ENCODE peak calls at places on chromosomes 16 and 17, in six cellular contexts. X, R, C, W, D and Y are unnamed samples.

GRCh38 chr16:84970447-84971127 is 40.7 kb downstream of the ZDHHC7 start:
- DNase-seq in W (peak), C (peak), X (peak), R (peak), D (peak), Y (peak)

GRCh38 chr17:6569391-6570302 is 13.3 kb upstream of the PITPNM3 start:
- DNase-seq in W (no peak), X (no peak), C (no peak), R (no peak), D (no peak), Y (no peak)

GRCh38 chr17:77471984-77472836 is 331.4 kb downstream of the SEC14L1 start:
- DNase-seq in C (peak), R (no peak), W (peak), X (no peak), D (peak), Y (peak)

GRCh38 chr17:20008242-20009051 is 712 bp upstream of the SPECC1 start:
- DNase-seq in X (peak), W (peak), D (peak), R (no peak), C (no peak), Y (no peak)

GRCh38 chr16:49499018-49499785 is 125.6 kb downstream of the C16orf78 start:
- DNase-seq in W (no peak), D (no peak), C (no peak), R (no peak), X (no peak), Y (no peak)

GRCh38 chr16:1330260-1330914 is 3.1 kb upstream of the BAIAP3 start:
- DNase-seq in X (no peak), R (no peak), C (no peak), W (no peak), D (no peak), Y (no peak)

GRCh38 chr16:20883554-20884239 is 16.5 kb downstream of the DCUN1D3 start:
- DNase-seq in W (no peak), R (no peak), D (no peak), X (no peak), C (no peak), Y (no peak)

GRCh38 chr17:16991349-16992009 is 19.6 kb upstream of the TNFRSF13B start:
- DNase-seq in R (peak), X (peak), W (peak), C (peak), D (peak), Y (peak)

GRCh38 chr16:4010225-4011158 is 105.8 kb downstream of the ADCY9 start:
- DNase-seq in C (no peak), X (no peak), W (no peak), D (no peak), R (no peak), Y (no peak)

GRCh38 chr17:73343168-73343634 is 31.4 kb upstream of the CDC42EP4 start:
- DNase-seq in C (peak), W (peak), D (peak), X (peak), R (peak), Y (no peak)

GRCh38 chr17:65052585-65052984 is 4.0 kb downstream of the GNA13 start:
- DNase-seq in C (no peak), D (no peak), X (no peak), R (no peak), W (no peak), Y (no peak)

GRCh38 chr17:65051922-65052321 is 4.6 kb downstream of the GNA13 start:
- DNase-seq in D (no peak), W (no peak), C (no peak), R (no peak), X (no peak), Y (no peak)

GRCh38 chr17:65055280-65055707 is 1.2 kb downstream of the GNA13 start:
- DNase-seq in W (no peak), C (no peak), R (no peak), D (no peak), X (no peak), Y (no peak)

GRCh38 chr17:65054602-65055001 is 1.9 kb downstream of the GNA13 start:
- DNase-seq in X (no peak), D (no peak), R (no peak), W (peak), C (no peak), Y (no peak)

GRCh38 chr17:65053354-65053881 is 3.1 kb downstream of the GNA13 start:
- DNase-seq in R (no peak), C (no peak), W (no peak), X (no peak), D (no peak), Y (no peak)
- H3K4me3 ChIP-seq in R (no peak), C (no peak), W (no peak), X (no peak), D (no peak), Y (peak)

DNA sequence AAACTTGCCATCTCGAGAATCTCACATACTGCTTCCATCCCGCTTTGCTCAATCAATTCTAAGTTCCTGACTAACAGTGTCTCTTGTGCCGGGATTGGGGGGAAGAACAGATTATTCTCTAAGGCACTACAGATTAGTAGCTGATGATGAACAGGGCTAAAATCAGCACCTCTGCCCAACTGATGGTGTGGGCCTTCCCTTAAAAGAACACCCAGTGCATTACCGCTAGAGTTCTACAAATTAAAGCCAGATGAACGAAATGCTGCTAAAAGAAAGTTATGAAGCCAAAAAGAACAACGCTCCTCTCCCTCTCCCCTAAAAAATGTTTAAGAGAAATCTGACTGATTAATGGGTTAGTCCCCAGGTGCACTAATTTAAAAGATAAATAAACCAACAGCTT is 4.4 kb downstream of the CDC27 start:
- DNase-seq in X (no peak), C (peak), W (no peak), R (no peak), D (no peak), Y (no peak)
- H3K4me3 ChIP-seq in X (no peak), C (peak), W (no peak), R (no peak), D (no peak), Y (no peak)

DNA sequence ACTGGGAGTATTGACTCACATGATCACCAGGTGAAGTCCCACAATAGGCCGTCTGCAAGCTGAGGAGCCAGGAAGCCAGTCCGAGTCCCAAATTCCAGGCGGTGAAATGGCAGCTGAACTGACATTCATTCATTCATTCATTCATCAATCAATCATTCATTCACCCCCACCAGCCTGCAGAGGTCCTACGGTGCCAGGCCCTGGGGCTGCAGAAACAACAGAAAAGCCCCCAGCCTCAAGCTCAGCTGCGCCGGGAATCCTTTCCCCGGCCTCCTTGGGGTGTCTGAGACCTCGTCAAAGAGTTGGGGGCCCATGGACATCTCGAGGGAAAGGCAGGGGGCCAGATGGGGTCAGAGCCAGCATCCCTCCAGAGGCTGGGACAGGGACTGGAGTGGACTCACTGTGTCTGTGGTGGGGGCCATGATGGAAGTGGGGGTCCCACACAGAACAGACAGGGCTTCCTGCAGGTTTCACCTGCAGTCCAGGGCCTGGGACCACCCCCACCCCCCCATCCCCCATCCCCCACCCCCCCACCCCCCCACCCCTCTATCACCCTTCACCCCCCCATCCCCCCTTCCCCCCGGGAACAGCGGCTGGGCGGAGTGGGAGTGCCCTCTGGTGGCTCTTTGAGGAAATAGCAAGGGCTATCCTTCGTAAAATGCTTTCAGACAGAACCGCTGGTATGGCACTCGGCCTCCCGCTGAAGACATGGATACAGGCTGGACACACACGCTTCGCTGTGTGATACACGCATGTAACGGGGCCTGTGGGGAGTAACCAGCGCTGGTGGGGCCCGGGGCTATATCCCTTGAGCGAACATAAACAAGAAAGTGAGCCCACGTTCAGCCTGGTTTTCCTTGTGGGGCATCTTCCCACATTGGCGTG is 8.5 kb upstream of the ZC3H18 start:
- DNase-seq in D (peak), X (peak), W (peak), R (peak), C (peak), Y (no peak)
- H3K4me3 ChIP-seq in D (no peak), X (no peak), W (no peak), R (peak), C (peak), Y (no peak)

GRCh38 chr16:67392301-67393059 is 818 bp downstream of the TPPP3 start:
- DNase-seq in C (no peak), X (peak), D (no peak), W (no peak), R (no peak), Y (peak)
- H3K4me3 ChIP-seq in C (peak), X (no peak), D (peak), W (no peak), R (peak), Y (peak)

DNA sequence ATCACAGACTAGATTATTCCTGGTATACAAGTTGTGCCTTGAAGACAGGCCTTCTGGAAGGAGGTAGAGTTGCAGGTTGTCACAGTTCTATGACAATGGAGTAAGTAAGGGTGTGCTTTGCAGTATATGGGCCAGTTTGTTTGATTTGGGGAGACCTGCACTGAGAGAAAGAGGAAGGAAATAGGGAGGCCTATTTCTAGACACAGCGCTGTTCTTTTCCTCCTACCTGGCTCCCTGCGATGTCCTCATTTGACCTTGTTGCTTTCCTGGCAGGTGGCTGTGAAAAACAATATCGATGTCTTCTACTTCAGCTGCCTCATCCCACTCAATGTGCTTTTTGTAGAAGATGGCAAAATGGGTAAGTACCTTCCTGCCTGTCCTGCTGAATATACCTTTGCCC is 22.5 kb upstream of the RASL10B start:
- DNase-seq in R (no peak), W (no peak), X (no peak), D (no peak), C (no peak), Y (no peak)
- H3K4me3 ChIP-seq in R (no peak), W (no peak), X (no peak), D (no peak), C (no peak), Y (no peak)

DNA sequence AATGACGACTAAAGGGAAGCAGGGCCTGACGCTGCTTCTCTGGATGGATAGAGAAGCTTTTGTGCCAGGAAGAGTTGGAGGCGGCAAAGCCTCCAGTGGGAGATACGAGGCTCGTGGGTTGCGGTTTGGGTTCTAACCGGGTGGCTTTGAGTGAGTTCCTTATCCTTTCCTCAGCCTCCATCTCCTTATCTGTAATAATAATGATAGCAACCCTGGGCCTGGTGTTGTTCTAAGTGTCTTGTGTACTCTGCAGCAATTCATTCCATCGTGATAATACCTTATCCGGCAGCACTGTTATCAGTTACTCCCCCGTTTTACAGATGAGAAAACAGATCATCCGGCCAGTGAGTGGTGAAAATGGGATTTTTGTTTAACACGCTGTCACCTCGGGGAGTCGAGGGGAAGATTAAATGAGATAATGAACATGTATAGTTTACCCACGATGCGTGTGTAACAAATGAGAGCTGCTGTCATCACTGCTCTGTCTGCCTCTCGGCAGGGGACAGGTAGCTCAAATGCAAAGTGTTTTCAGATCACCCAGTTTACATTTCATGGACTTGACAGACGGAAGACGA is 52.0 kb upstream of the LHX1 start:
- DNase-seq in R (no peak), X (no peak), C (no peak), W (no peak), D (no peak), Y (no peak)
- H3K4me3 ChIP-seq in R (no peak), X (no peak), C (no peak), W (no peak), D (no peak), Y (no peak)